ENCODE peak calls at places on chromosome 5, in seven cellular contexts. C is colonic mucosa, X is prostate gland, V is hepatocyte, F is body of pancreas, Y is AG04450, H is foreskin fibroblast. W is an unnamed sample.

GRCh38 chr5:9278925-9279603 is 266.8 kb downstream of the SEMA5A start:
- DNase-seq in X (no peak), C (no peak), Y (no peak), F (no peak), H (no peak), V (no peak), W (no peak)

GRCh38 chr5:14016549-14016948 is 72.1 kb upstream of the DNAH5 start:
- DNase-seq in Y (no peak), C (no peak), F (no peak), V (no peak), H (no peak), X (no peak), W (no peak)

GRCh38 chr5:111231053-111231586 is 6.9 kb downstream of the CAMK4 start:
- DNase-seq in V (no peak), F (no peak), Y (no peak), H (no peak), C (no peak), X (no peak), W (no peak)

GRCh38 chr5:155050384-155051019 is 36.9 kb downstream of the KIF4B start:
- DNase-seq in Y (no peak), C (no peak), X (no peak), H (no peak), V (peak), F (no peak), W (no peak)

GRCh38 chr5:62312036-62312435 is 6.0 kb downstream of the KIF2A start:
- DNase-seq in C (no peak), F (no peak), V (no peak), Y (no peak), H (peak), X (no peak), W (no peak)

GRCh38 chr5:96243862-96244261 is 189.2 kb downstream of the PCSK1 start:
- DNase-seq in Y (no peak), X (no peak), H (no peak), C (no peak), F (no peak), V (no peak), W (no peak)

GRCh38 chr5:111075520-111075919 is 4.0 kb downstream of the TSLP start:
- DNase-seq in F (no peak), X (no peak), H (peak), C (no peak), V (no peak), Y (peak), W (no peak)

GRCh38 chr5:27702339-27702820 is 664.0 kb upstream of the CDH9 start:
- DNase-seq in V (peak), C (no peak), X (no peak), Y (no peak), H (no peak), F (no peak), W (no peak)

GRCh38 chr5:140115186-140115500 is 1.2 kb downstream of the PURA start:
- DNase-seq in Y (no peak), V (no peak), C (no peak), H (no peak), X (no peak), F (no peak), W (no peak)

GRCh38 chr5:103918668-103919367 is 356.2 kb upstream of the NUDT12 start:
- DNase-seq in H (no peak), Y (peak), V (no peak), C (no peak), X (no peak), F (no peak), W (no peak)

GRCh38 chr5:102902647-102903046 is 147.5 kb downstream of the PAM start:
- DNase-seq in V (no peak), X (no peak), F (no peak), Y (no peak), H (no peak), C (no peak), W (no peak)

GRCh38 chr5:66959668-66960067 is 236.9 kb downstream of the CD180 start:
- DNase-seq in C (no peak), F (no peak), Y (no peak), H (peak), X (no peak), V (no peak), W (no peak)

GRCh38 chr5:74126294-74126693 is 500.3 kb downstream of the ARHGEF28 start:
- DNase-seq in F (no peak), V (no peak), Y (no peak), X (no peak), C (no peak), H (no peak), W (no peak)

GRCh38 chr5:122915717-122916399 is 70.4 kb downstream of the SNX24 start:
- DNase-seq in C (no peak), Y (no peak), V (no peak), X (no peak), H (peak), F (no peak), W (no peak)

GRCh38 chr5:56026863-56027300 is 32.1 kb upstream of the IL6ST start:
- DNase-seq in H (peak), F (no peak), C (no peak), V (peak), X (no peak), Y (peak), W (no peak)

GRCh38 chr5:98482321-98483111 is 290.9 kb upstream of the RGMB start:
- DNase-seq in F (no peak), X (no peak), H (no peak), Y (no peak), V (no peak), C (no peak), W (no peak)

GRCh38 chr5:124951105-124951504 is 204.7 kb upstream of the ZNF608 start:
- DNase-seq in H (no peak), X (no peak), V (no peak), Y (no peak), F (no peak), C (no peak), W (no peak)

GRCh38 chr5:57650360-57651069 is 167.9 kb upstream of the ACTBL2 start:
- DNase-seq in X (peak), C (peak), F (peak), Y (no peak), V (peak), H (peak), W (peak)

GRCh38 chr5:158699336-158699735 is 400.4 kb downstream of the EBF1 start:
- DNase-seq in X (no peak), Y (no peak), H (peak), C (no peak), V (no peak), F (no peak), W (no peak)

GRCh38 chr5:98259595-98259994 is 513.9 kb upstream of the RGMB start:
- DNase-seq in F (no peak), H (no peak), C (no peak), Y (no peak), V (no peak), X (no peak), W (no peak)

GRCh38 chr5:122874179-122874875 is 28.9 kb downstream of the SNX24 start:
- DNase-seq in F (no peak), V (no peak), C (no peak), X (no peak), Y (no peak), H (peak), W (no peak)

DNA sequence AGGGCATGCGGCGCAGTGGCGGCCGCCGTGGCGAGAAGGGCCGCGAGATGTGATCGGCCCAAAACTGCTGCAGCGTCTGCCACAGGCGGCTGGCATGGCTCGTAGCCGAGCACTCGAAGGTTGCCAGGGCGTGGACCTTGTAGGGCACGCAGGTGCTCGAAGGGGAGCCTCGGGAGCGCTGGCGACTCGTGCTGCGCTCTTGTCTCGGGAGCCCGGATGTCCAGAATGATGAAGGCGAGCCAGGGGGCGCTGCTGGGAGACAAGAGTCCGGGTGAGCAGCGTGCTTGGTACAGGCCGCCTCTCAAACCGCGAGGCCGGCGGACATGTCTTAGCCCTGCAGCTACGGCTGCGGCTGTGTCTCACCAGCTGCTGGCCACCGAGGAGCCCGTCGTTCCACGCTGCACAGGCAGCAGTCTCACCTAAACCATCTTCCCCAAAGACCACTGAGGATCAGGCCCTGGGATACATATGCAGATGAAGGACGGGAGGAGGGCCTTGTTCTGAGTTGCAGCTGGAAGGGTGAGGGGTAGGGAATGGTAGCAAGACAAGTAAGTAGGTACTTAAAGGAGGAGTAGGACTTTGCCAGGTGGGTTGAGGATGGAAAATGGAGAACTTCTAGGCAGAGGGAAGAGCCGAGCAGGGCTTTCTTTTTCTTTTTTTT is 1.7 kb downstream of the CBY3 start:
- DNase-seq in Y (no peak), H (peak), F (peak), C (peak), X (peak), V (peak), W (no peak)
- TF ChIP-seq CTCF in Y (peak), H (peak), F (no peak), C (no peak), X (peak), V (no peak), W (no peak)

DNA sequence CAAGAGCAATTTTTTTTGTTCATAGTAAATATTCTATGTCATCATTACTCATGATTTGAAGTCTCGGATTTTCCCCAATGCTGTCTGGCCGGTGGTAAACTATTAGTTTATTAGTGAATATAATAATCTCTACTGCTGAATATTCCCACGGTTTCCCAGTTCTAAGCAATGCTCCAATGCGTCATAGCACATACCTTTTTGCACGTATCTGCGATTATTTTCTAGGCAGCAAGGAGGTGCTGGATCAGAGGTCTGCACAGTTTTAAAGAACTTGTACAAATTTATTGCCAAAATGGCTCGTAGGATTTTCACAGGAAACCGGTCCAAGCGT is 43.9 kb upstream of the TCF7 start:
- DNase-seq in H (no peak), F (no peak), C (no peak), V (peak), Y (no peak), X (no peak), W (no peak)
- H3K4me3 ChIP-seq in H (peak), F (peak), C (peak), V (peak), Y (no peak), X (peak), W (no peak)

GRCh38 chr5:1736065-1736464 is 63.6 kb downstream of the MRPL36 start:
- DNase-seq in X (peak), V (no peak), F (no peak), C (no peak), H (no peak), Y (no peak), W (no peak)

GRCh38 chr5:1735320-1735970 is 64.2 kb downstream of the MRPL36 start:
- DNase-seq in X (peak), Y (no peak), C (peak), F (no peak), V (no peak), H (no peak), W (no peak)

GRCh38 chr5:1734908-1735289 is 64.7 kb downstream of the MRPL36 start:
- DNase-seq in C (no peak), F (no peak), H (no peak), X (no peak), V (no peak), Y (no peak), W (no peak)

GRCh38 chr5:1736889-1737711 is 62.5 kb downstream of the MRPL36 start:
- DNase-seq in F (no peak), H (no peak), X (no peak), Y (no peak), C (no peak), V (no peak), W (no peak)

DNA sequence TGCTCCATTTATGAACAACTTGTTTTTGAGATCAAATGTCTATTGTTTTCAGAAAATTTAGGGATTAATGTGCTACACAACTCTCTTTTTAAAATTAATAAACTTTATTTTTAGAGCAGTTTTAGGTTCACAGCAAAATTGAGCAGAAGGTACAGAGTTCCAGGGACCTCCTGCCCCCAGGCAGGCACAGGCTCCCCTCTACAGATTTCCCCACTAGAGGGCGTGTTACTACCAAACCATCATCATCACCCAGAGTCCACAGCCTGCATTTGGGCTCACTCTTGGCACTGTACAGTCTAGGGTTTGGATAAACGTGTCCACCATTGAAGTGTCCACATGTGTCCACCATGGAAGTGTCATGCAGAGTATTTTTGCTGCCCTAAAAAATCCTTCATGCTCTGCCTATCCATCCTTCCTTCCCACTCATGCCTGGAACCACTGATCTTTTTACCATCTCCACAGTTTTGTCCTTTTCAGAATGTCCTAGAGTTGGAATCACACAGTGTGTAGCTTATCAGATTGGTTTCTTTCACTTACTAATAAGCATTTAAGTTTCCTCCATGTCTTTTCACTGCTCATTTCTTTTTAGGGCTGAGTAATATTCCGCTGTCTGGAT is 61.7 kb downstream of the MRPL36 start:
- DNase-seq in Y (no peak), H (peak), C (no peak), X (no peak), F (no peak), V (no peak), W (no peak)
- TF ChIP-seq CTCF in Y (peak), H (peak), C (peak), X (peak), F (peak), V (peak), W (peak)

DNA sequence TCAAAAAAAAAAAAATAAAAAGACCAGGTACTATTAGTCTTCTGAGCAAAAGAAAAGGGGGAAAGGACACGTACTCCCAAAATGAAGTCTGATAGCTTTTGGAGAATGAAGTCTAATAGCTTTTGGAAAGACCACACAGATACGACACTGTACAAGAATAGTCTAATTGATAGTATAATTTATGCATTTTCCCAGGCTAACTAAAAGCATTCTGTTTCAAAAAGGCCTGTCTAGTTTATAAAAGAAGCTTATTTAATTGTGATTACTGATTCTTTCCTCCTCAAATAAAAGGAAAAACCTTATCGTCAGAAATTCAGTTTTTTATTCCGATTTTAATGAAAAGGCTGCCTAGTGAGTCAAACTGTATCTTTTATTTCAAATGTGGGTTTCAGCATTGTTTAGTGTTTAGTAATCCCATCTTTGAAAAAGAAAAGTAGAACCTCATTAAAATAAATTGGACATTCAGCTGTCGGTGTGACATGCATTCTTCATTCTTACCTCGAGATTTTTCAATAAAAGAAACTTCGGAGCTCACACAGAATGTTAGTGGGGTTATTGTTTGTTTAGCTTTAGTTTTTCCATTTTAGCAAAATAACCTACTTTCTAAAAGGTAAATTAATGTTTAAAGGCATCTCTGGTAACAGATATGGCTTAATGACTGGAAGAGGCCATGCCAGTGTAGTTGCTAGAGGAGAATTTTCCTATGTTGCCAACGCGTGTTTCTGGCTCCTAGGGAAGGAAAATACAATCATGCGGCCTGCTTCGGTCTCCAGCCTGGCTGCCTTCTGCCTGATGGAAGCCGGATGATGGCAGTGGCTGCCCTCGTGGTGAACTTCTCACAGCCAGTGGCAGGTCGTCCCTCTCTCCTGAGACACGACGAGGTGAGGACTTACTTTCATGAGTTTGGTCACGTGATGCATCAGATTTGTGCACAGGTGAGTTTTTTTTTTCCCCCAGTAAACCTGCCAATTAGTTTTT is 70.0 kb downstream of the NLN start:
- DNase-seq in H (peak), F (no peak), V (no peak), C (no peak), X (no peak), Y (no peak), W (no peak)
- H3K4me3 ChIP-seq in H (no peak), F (no peak), V (no peak), C (no peak), X (no peak), Y (no peak), W (no peak)

DNA sequence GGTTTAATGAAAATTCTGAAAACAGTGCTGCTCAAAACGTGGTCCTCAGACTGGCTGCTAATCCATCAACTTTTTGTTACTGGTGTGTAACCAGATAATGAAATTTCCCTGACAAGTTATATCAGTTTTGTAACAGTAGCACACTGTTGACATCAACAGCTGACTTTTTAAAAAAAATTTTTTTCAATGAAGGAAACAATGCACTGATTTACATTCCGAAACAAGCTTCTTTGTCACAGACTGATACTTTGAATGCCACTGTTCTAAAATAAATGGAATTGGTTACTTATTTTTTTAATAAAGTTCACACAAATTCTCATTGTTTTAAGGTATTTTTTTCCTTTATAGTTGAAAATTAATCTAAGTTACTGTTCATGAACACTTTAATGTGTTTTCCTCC is 169.1 kb downstream of the NIPBL start:
- DNase-seq in C (no peak), F (no peak), V (no peak), X (no peak), H (no peak), Y (no peak), W (no peak)
- TF ChIP-seq CTCF in C (no peak), F (no peak), V (no peak), X (no peak), H (no peak), Y (no peak), W (no peak)

W was measured in LNCaP clone FGC.